ENCODE peak calls at places on chromosome 11, in eight cellular contexts. B, Z, I, M, C, T, E and P are unnamed samples.

GRCh38 chr11:69390561-69390960 is 90.9 kb upstream of the LINC01488 start:
- DNase-seq in B (no peak), Z (no peak), I (no peak), M (peak), C (no peak), T (no peak), E (no peak), P (peak)

GRCh38 chr11:113587318-113587739 is 112.1 kb upstream of the DRD2 start:
- DNase-seq in B (no peak), Z (no peak), I (no peak), M (no peak), C (no peak), T (no peak), E (no peak), P (no peak)

GRCh38 chr11:41201156-41201555 is 258.3 kb downstream of the LRRC4C start:
- DNase-seq in B (no peak), Z (no peak), I (no peak), M (no peak), C (peak), T (peak), E (no peak), P (peak)

GRCh38 chr11:107587306-107587979 is 3.5 kb upstream of the ELMOD1 start:
- DNase-seq in B (no peak), Z (no peak), I (no peak), M (no peak), C (no peak), T (no peak), E (no peak), P (no peak)

GRCh38 chr11:113613619-113614018 is 92.5 kb downstream of the TMPRSS5 start:
- DNase-seq in B (no peak), Z (no peak), I (no peak), M (no peak), C (no peak), T (no peak), E (no peak), P (no peak)

GRCh38 chr11:96280444-96280843 is 62.6 kb downstream of the MAML2 start:
- DNase-seq in B (no peak), Z (no peak), I (no peak), M (no peak), C (no peak), T (no peak), E (no peak), P (no peak)

GRCh38 chr11:55345306-55345705 is 2.3 kb downstream of the OR4A16 start:
- DNase-seq in B (no peak), Z (no peak), I (no peak), M (no peak), C (no peak), T (no peak), E (no peak), P (no peak)

GRCh38 chr11:85663080-85663729 is 1.7 kb downstream of the CREBZF start:
- DNase-seq in B (no peak), Z (no peak), I (no peak), M (no peak), C (peak), T (no peak), E (no peak), P (no peak)

GRCh38 chr11:1622076-1622475 is at the start of gene KRTAP5-4:
- DNase-seq in B (no peak), Z (no peak), I (no peak), M (no peak), C (no peak), T (no peak), E (no peak), P (no peak)

GRCh38 chr11:4636962-4637661 is at the start of gene OR51D1:
- DNase-seq in B (peak), Z (no peak), I (peak), M (peak), C (peak), T (peak), E (peak), P (peak)

GRCh38 chr11:7555067-7555699 is 41.4 kb downstream of the PPFIBP2 start:
- DNase-seq in B (peak), Z (no peak), I (no peak), M (peak), C (no peak), T (no peak), E (no peak), P (peak)

GRCh38 chr11:113085446-113085845 is 124.2 kb downstream of the NCAM1 start:
- DNase-seq in B (no peak), Z (no peak), I (no peak), M (no peak), C (no peak), T (no peak), E (no peak), P (no peak)

DNA sequence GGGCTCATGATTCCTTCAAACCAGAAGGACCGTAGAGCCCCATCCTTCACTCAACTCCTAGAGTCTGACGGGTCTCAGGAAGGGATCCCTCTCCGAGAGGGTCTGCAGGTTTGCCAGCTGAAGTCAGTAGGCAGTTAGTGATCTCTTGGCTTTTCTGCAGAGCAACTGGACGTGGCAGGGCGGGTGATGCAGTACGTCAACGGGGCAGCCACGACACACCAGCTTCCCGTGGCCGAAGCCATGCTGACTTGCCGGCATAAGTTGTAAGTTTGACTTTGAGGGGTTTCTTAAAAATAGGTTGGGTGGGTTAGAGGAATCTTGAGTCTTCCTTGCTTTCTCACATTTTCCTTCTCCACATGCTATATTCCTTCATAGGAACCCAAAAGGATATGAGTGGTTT is 33.3 kb upstream of the RAB1B start:
- DNase-seq in B (no peak), Z (no peak), I (no peak), M (no peak), C (no peak), T (no peak), E (no peak), P (no peak)
- TF ChIP-seq CTCF in B (no peak), Z (no peak), I (no peak), M (no peak), C (no peak), T (no peak), E (no peak), P (no peak)

GRCh38 chr11:66467756-66468155 is 1.1 kb downstream of the PELI3 start:
- DNase-seq in B (peak), Z (no peak), I (no peak), M (peak), C (no peak), T (peak), E (no peak), P (no peak)

GRCh38 chr11:66467034-66467659 is 442 bp downstream of the PELI3 start:
- DNase-seq in B (no peak), Z (no peak), I (no peak), M (peak), C (peak), T (peak), E (no peak), P (no peak)

GRCh38 chr11:66469441-66469840 is 2.7 kb downstream of the PELI3 start:
- DNase-seq in B (no peak), Z (no peak), I (no peak), M (no peak), C (no peak), T (no peak), E (no peak), P (no peak)

GRCh38 chr11:66470015-66470414 is 3.3 kb downstream of the PELI3 start:
- DNase-seq in B (no peak), Z (no peak), I (no peak), M (no peak), C (no peak), T (no peak), E (no peak), P (no peak)

DNA sequence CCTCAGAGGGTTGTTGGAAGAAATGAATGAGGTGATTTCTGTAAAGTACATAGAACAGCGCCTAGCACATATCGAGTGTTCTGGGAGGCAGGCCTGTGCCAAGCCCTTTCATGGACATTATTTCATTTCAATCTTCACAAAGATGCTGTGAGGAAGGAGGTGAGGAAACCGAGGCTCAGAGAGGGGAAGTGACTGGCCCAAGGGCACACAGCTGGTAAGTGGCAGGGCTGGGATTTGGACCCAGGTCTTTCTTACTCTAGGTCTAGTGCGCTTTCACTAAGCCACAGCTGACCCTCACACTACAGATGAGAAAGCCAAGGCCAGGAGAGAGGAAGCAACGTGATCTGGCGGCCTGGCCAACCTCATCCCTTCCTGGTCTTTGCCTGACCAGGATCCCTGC is 2.0 kb downstream of the PELI3 start:
- DNase-seq in B (no peak), Z (no peak), I (no peak), M (no peak), C (no peak), T (no peak), E (no peak), P (no peak)
- H3K27ac ChIP-seq in B (no peak), Z (no peak), I (no peak), M (no peak), C (no peak), T (no peak), E (no peak), P (no peak)

GRCh38 chr11:134756811-134757540 is 344.9 kb upstream of the B3GAT1 start:
- DNase-seq in B (no peak), Z (no peak), I (no peak), M (no peak), C (no peak), T (no peak), E (peak), P (no peak)
- TF ChIP-seq CTCF in B (no peak), Z (no peak), I (no peak), M (no peak), C (no peak), T (no peak), E (no peak), P (no peak)

DNA sequence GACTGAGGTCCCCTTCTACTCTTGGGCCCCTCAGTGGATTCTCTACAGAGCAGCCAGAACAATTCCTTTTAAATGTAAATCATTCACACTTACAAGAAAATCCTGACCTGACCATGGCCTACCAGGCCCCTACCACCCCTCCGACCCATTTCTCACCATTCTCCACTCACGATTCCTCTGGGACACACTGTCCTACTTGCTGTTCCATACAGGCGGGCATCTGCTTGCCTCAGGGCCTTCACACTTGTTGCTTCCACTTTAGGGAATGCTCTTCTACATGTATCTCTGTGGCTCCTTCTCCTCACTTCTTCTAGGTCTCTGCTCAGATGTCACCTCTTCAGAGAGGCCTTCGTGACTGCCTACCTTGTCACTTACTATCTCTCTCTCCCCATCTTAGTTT is 3.4 kb downstream of the USH1C start:
- DNase-seq in B (no peak), Z (no peak), I (no peak), M (no peak), C (no peak), T (no peak), E (no peak), P (no peak)
- H3K27ac ChIP-seq in B (no peak), Z (no peak), I (no peak), M (no peak), C (no peak), T (no peak), E (no peak), P (no peak)

GRCh38 chr11:50088231-50088630 is 55.6 kb downstream of the OR4C45 start:
- DNase-seq in B (no peak), Z (no peak), I (no peak), M (no peak), C (no peak), T (no peak), E (no peak), P (no peak)
- TF ChIP-seq CTCF in B (no peak), Z (no peak), I (no peak), M (no peak), C (no peak), T (no peak), E (no peak), P (no peak)

GRCh38 chr11:27412192-27412691 is 49.2 kb upstream of the CCDC34 start:
- DNase-seq in B (no peak), Z (no peak), I (no peak), M (no peak), C (no peak), T (no peak), E (no peak), P (no peak)
- H3K27ac ChIP-seq in B (no peak), Z (peak), I (no peak), M (no peak), C (no peak), T (no peak), E (no peak), P (no peak)

GRCh38 chr11:132278801-132279574 is 908.6 kb downstream of the NTM start:
- DNase-seq in B (no peak), Z (no peak), I (no peak), M (no peak), C (peak), T (no peak), E (no peak), P (no peak)
- TF ChIP-seq CTCF in B (no peak), Z (no peak), I (no peak), M (peak), C (peak), T (peak), E (no peak), P (peak)

DNA sequence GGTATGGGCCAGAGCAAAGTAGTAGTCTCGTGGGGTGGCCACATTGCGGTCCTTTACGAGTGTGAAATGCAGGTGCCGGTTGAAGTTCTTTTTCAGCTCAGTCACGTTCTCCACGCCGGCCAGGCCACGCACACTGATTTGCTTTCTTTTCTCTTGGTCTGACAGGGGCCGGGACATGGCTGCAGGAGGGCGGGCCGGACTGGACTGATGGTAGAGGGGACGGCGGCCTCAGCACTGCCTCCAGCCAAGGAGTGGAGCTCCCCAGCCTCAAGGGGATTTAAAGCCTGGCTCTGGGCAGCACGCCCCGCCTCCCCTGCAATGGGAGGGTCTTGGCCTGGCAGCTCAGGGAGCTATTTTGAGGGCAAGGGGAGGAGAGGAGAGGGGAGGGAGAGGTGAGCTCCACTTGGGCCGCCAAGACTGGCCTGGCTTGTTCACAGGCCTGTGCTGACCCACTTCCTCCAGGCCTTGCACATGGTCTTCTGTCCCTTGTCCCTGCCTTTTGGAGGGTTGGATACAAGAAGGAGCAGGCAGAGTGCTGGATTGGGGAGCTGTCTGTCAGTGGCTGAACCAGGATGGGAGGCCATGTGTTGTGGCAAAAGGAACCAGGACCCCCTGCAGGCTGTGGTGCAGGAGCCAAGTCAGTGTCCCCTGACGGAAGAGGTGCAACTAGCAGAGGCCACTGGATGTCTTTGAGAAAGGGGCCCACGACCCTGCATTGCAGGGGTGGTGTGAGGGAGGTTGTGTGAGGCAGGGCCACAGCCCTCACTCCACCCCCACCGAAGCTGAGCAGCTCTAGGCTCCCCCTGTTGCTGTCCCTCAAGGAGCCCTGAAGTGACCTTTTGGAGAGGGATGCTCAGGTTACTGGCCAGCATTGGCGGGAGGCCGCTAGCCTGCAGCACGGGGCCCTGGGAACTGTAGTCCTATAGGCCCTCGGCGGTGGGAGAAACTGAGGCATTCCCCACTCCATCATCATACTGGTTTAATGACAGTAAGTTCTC is at the start of gene PYGM:
- DNase-seq in B (peak), Z (no peak), I (no peak), M (peak), C (no peak), T (peak), E (peak), P (no peak)
- H3K27ac ChIP-seq in B (peak), Z (peak), I (no peak), M (peak), C (no peak), T (peak), E (peak), P (no peak)

DNA sequence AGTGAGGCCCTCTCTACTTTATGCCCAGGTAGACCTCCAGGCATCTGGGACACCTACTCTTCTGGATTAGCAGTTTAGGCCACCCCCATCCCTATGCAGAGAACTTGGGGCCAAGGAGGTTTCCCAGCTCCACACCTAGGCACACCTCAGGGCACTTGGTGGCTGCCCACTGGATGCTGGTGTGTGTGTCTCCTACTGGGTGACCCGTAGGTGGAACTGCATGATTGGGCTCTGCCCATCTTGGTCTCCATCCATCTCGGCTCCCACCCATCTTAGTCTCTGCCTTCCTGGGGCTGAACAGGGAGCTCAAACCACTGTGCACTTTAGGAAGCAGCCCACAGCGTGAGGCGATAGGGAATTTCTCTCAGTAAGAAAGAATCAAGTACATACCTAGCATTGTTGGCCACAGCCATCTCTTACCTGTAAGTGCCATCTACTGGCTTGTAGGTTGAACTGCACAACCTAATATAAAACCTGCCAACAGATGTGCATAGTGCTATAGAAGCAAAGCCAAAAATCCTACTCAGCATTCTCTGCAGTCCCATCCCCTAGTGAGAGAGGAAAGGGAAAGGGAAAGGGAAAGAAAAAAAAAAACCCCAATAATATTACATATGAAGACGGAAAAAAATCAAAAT is 61.6 kb upstream of the PTPN5 start:
- DNase-seq in B (no peak), Z (no peak), I (no peak), M (no peak), C (peak), T (peak), E (no peak), P (no peak)
- TF ChIP-seq CTCF in B (peak), Z (peak), I (no peak), M (no peak), C (peak), T (peak), E (no peak), P (no peak)